ENCODE peak calls at places on chromosome 4, in five cellular contexts. One of them, this sample, is unnamed.

GRCh38 chr4:15327311-15328298 is 100.2 kb upstream of the C1QTNF7 start:
- DNase-seq in K562: no peak
- DNase-seq in H1: no peak
- DNase-seq in HepG2: no peak
- DNase-seq in GM12878: no peak
- DNase-seq in this sample: no peak

GRCh38 chr4:96599752-96600151 is 759.9 kb downstream of the PDHA2 start:
- DNase-seq in K562: no peak
- DNase-seq in H1: no peak
- DNase-seq in HepG2: no peak
- DNase-seq in GM12878: no peak
- DNase-seq in this sample: peak; percentile 7

GRCh38 chr4:16884673-16885460 is 13.6 kb downstream of the LDB2 start:
- DNase-seq in K562: no peak
- DNase-seq in H1: no peak
- DNase-seq in HepG2: peak; percentile 15
- DNase-seq in GM12878: no peak
- DNase-seq in this sample: peak; percentile 52

GRCh38 chr4:185566425-185566824 is 31.1 kb upstream of the PDLIM3 start:
- DNase-seq in K562: no peak
- DNase-seq in H1: no peak
- DNase-seq in HepG2: no peak
- DNase-seq in GM12878: no peak
- DNase-seq in this sample: no peak

GRCh38 chr4:56698329-56698728 is 17.2 kb upstream of the HOPX start:
- DNase-seq in K562: no peak
- DNase-seq in H1: no peak
- DNase-seq in HepG2: no peak
- DNase-seq in GM12878: no peak
- DNase-seq in this sample: no peak

GRCh38 chr4:1512081-1512737 is 106.0 kb upstream of the NKX1-1 start:
- DNase-seq in K562: no peak
- DNase-seq in H1: no peak
- DNase-seq in HepG2: no peak
- DNase-seq in GM12878: no peak
- DNase-seq in this sample: no peak

GRCh38 chr4:17447056-17447455 is 64.8 kb downstream of the QDPR start:
- DNase-seq in K562: no peak
- DNase-seq in H1: no peak
- DNase-seq in HepG2: no peak
- DNase-seq in GM12878: no peak
- DNase-seq in this sample: no peak

GRCh38 chr4:170278481-170278880 is 188.7 kb upstream of the AADAT start:
- DNase-seq in K562: no peak
- DNase-seq in H1: no peak
- DNase-seq in HepG2: no peak
- DNase-seq in GM12878: no peak
- DNase-seq in this sample: no peak

GRCh38 chr4:48047421-48047844 is 30.9 kb downstream of the NIPAL1 start:
- DNase-seq in K562: no peak
- DNase-seq in H1: no peak
- DNase-seq in HepG2: no peak
- DNase-seq in GM12878: peak; percentile 84
- DNase-seq in this sample: no peak

GRCh38 chr4:2855584-2855983 is 11.9 kb downstream of the ADD1 start:
- DNase-seq in K562: no peak
- DNase-seq in H1: no peak
- DNase-seq in HepG2: peak; percentile 63
- DNase-seq in GM12878: no peak
- DNase-seq in this sample: no peak

GRCh38 chr4:144754562-144755410 is 108.8 kb downstream of the HHIP start:
- DNase-seq in K562: no peak
- DNase-seq in H1: no peak
- DNase-seq in HepG2: no peak
- DNase-seq in GM12878: no peak
- DNase-seq in this sample: peak; percentile 62

GRCh38 chr4:52266537-52267137 is 215.5 kb downstream of the SPATA18 start:
- DNase-seq in K562: no peak
- DNase-seq in H1: no peak
- DNase-seq in HepG2: no peak
- DNase-seq in GM12878: no peak
- DNase-seq in this sample: no peak

GRCh38 chr4:179709961-179710624 is 2267.9 kb upstream of the AGA start:
- DNase-seq in K562: no peak
- DNase-seq in H1: peak; percentile 17
- DNase-seq in HepG2: no peak
- DNase-seq in GM12878: no peak
- DNase-seq in this sample: peak; percentile 57

GRCh38 chr4:37245391-37245954 is 930 bp downstream of the NWD2 start:
- DNase-seq in K562: no peak
- DNase-seq in H1: no peak
- DNase-seq in HepG2: no peak
- DNase-seq in GM12878: no peak
- DNase-seq in this sample: peak; percentile 57
- TF ChIP-seq EZH2 in K562: no peak
- TF ChIP-seq EZH2 in H1: no peak
- TF ChIP-seq EZH2 in HepG2: no peak
- TF ChIP-seq EZH2 in GM12878: no peak
- TF ChIP-seq EZH2 in this sample: no peak

GRCh38 chr4:40201898-40202297 is 5.1 kb downstream of the RHOH start:
- DNase-seq in K562: no peak
- DNase-seq in H1: no peak
- DNase-seq in HepG2: no peak
- DNase-seq in GM12878: no peak
- DNase-seq in this sample: no peak
- H3K4me1 ChIP-seq in K562: peaks cover 43% of the 10 kb centered on the region
- H3K4me1 ChIP-seq in H1: peaks cover 2% of the 10 kb centered on the region
- H3K4me1 ChIP-seq in HepG2: peaks cover 12% of the 10 kb centered on the region
- H3K4me1 ChIP-seq in GM12878: peaks cover 15% of the 10 kb centered on the region
- H3K4me1 ChIP-seq in this sample: peaks cover 34% of the 10 kb centered on the region

GRCh38 chr4:153220709-153221367 is 16.6 kb downstream of the TRIM2 start:
- DNase-seq in K562: no peak
- DNase-seq in H1: no peak
- DNase-seq in HepG2: no peak
- DNase-seq in GM12878: no peak
- DNase-seq in this sample: no peak
- TF ChIP-seq CREB1 in K562: no peak
- TF ChIP-seq CREB1 in H1: no peak
- TF ChIP-seq CREB1 in HepG2: no peak
- TF ChIP-seq CREB1 in GM12878: no peak
- TF ChIP-seq CREB1 in this sample: no peak

GRCh38 chr4:11297201-11297600 is 131.5 kb downstream of the HS3ST1 start:
- DNase-seq in K562: no peak
- DNase-seq in H1: no peak
- DNase-seq in HepG2: no peak
- DNase-seq in GM12878: no peak
- DNase-seq in this sample: no peak

GRCh38 chr4:11301075-11301660 is 127.5 kb downstream of the HS3ST1 start:
- DNase-seq in K562: no peak
- DNase-seq in H1: no peak
- DNase-seq in HepG2: no peak
- DNase-seq in GM12878: no peak
- DNase-seq in this sample: no peak

GRCh38 chr4:11297627-11298026 is 131.1 kb downstream of the HS3ST1 start:
- DNase-seq in K562: no peak
- DNase-seq in H1: no peak
- DNase-seq in HepG2: no peak
- DNase-seq in GM12878: no peak
- DNase-seq in this sample: no peak

GRCh38 chr4:11293866-11294265 is 134.8 kb downstream of the HS3ST1 start:
- DNase-seq in K562: no peak
- DNase-seq in H1: no peak
- DNase-seq in HepG2: no peak
- DNase-seq in GM12878: no peak
- DNase-seq in this sample: no peak

DNA sequence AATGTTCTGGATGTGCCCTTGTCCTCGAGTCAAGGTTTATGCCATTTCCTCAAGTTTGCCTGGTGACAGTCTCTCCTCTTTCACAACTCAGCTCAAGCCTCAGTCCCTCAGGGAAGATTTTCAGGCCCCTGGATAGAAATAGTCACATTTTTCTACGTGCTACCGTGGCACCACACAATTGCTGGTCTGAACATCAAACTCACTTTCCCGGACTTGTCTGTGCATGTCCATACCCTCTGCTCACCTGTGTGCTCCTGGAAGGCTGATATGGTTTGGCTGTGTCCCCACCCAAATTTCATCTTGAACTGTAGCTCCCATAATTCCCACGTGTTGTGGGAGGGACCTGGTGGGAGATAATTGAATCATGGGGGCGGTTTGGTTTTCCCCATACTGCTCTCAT is 129.7 kb downstream of the HS3ST1 start:
- DNase-seq in K562: no peak
- DNase-seq in H1: no peak
- DNase-seq in HepG2: no peak
- DNase-seq in GM12878: no peak
- DNase-seq in this sample: no peak
- TF ChIP-seq EZH2 in K562: no peak
- TF ChIP-seq EZH2 in H1: no peak
- TF ChIP-seq EZH2 in HepG2: no peak
- TF ChIP-seq EZH2 in GM12878: no peak
- TF ChIP-seq EZH2 in this sample: no peak

GRCh38 chr4:105831189-105831588 is 64.1 kb upstream of the NPNT start:
- DNase-seq in K562: no peak
- DNase-seq in H1: no peak
- DNase-seq in HepG2: no peak
- DNase-seq in GM12878: no peak
- DNase-seq in this sample: no peak
- H3K4me1 ChIP-seq in K562: no peaks in the 10 kb centered on the region
- H3K4me1 ChIP-seq in H1: no peaks in the 10 kb centered on the region
- H3K4me1 ChIP-seq in HepG2: peaks cover 8% of the 10 kb centered on the region
- H3K4me1 ChIP-seq in GM12878: no peaks in the 10 kb centered on the region
- H3K4me1 ChIP-seq in this sample: no peaks in the 10 kb centered on the region

DNA sequence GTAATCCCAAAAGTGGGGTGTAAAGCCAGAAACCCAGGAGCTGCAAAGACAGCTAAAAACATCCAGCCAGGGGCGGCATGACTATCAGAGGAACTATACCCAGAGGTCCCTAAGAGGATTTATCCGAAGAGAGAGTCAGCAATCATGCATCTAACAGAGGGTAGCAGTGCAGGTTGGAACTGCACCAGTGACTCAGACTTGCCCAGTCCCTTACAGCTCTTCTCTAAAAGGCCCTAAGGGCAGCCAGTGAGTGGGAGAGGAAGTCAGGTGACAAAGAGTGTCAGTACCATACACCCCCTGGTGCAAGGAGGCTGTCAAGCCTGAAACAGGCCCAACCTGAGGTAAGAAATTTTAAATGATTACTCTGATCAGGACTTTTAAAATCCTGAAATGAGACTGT is 88.1 kb downstream of the CAMK2D start:
- DNase-seq in K562: no peak
- DNase-seq in H1: peak; percentile 3
- DNase-seq in HepG2: no peak
- DNase-seq in GM12878: no peak
- DNase-seq in this sample: peak; percentile 42
- TF ChIP-seq CREB1 in K562: no peak
- TF ChIP-seq CREB1 in H1: no peak
- TF ChIP-seq CREB1 in HepG2: no peak
- TF ChIP-seq CREB1 in GM12878: no peak
- TF ChIP-seq CREB1 in this sample: no peak

GRCh38 chr4:41749650-41750049 is 1.1 kb upstream of the PHOX2B start:
- DNase-seq in K562: no peak
- DNase-seq in H1: no peak
- DNase-seq in HepG2: no peak
- DNase-seq in GM12878: no peak
- DNase-seq in this sample: no peak
- TF ChIP-seq EZH2 in K562: no peak
- TF ChIP-seq EZH2 in H1: peak; percentile 71
- TF ChIP-seq EZH2 in HepG2: no peak
- TF ChIP-seq EZH2 in GM12878: no peak
- TF ChIP-seq EZH2 in this sample: peak; percentile 82

GRCh38 chr4:7048642-7049041 is 5.5 kb downstream of the TADA2B start:
- DNase-seq in K562: no peak
- DNase-seq in H1: no peak
- DNase-seq in HepG2: no peak
- DNase-seq in GM12878: no peak
- DNase-seq in this sample: no peak
- H3K4me1 ChIP-seq in K562: peaks cover 17% of the 10 kb centered on the region
- H3K4me1 ChIP-seq in H1: peaks cover 5% of the 10 kb centered on the region
- H3K4me1 ChIP-seq in HepG2: peaks cover 28% of the 10 kb centered on the region
- H3K4me1 ChIP-seq in GM12878: peaks cover 23% of the 10 kb centered on the region
- H3K4me1 ChIP-seq in this sample: peaks cover 4% of the 10 kb centered on the region